ENCODE peak calls at places on chromosomes 13 and 19, in ten cellular contexts. S, X, C, B, M, G, J, P, Y and F are unnamed samples.

GRCh38 chr19:29841559-29842367 is 30.0 kb downstream of the CCNE1 start:
- DNase-seq in S (no peak), X (no peak), C (no peak), B (peak; percentile 60), M (no peak), G (no peak), J (peak; percentile 58), P (no peak), Y (peak; percentile 53), F (no peak)

GRCh38 chr13:43911871-43912270 is 32.2 kb downstream of the LACC1 start:
- DNase-seq in S (no peak), X (no peak), C (no peak), B (no peak), M (no peak), G (no peak), J (no peak), P (no peak), Y (no peak), F (no peak)

GRCh38 chr13:39051157-39051556 is 12.9 kb downstream of the NHLRC3 start:
- DNase-seq in S (no peak), X (no peak), C (no peak), B (peak; percentile 22), M (no peak), G (no peak), J (no peak), P (no peak), Y (peak; percentile 65), F (no peak)

GRCh38 chr13:77507931-77508776 is 27.4 kb upstream of the SCEL start:
- DNase-seq in S (no peak), X (no peak), C (no peak), B (peak; percentile 92), M (peak; percentile 91), G (no peak), J (peak; percentile 33), P (no peak), Y (no peak), F (no peak)

GRCh38 chr13:95516021-95516420 is 36.5 kb upstream of the CLDN10 start:
- DNase-seq in S (no peak), X (no peak), C (no peak), B (no peak), M (no peak), G (no peak), J (no peak), P (no peak), Y (no peak), F (no peak)

GRCh38 chr13:68759617-68760016 is 1348.0 kb upstream of the ATXN8OS start:
- DNase-seq in S (no peak), X (no peak), C (no peak), B (no peak), M (no peak), G (no peak), J (no peak), P (no peak), Y (no peak), F (no peak)

GRCh38 chr19:8615813-8616596 is 5.5 kb upstream of the ADAMTS10 start:
- DNase-seq in S (no peak), X (peak; percentile 81), C (peak; percentile 48), B (no peak), M (peak; percentile 93), G (no peak), J (peak; percentile 37), P (peak; percentile 70), Y (peak; percentile 66), F (peak; percentile 74)

GRCh38 chr13:28889317-28889716 is 69.2 kb downstream of the MTUS2 start:
- DNase-seq in S (no peak), X (no peak), C (no peak), B (no peak), M (no peak), G (no peak), J (no peak), P (no peak), Y (no peak), F (no peak)

GRCh38 chr13:48235100-48235813 is 2.3 kb downstream of the ITM2B start:
- DNase-seq in S (no peak), X (no peak), C (peak; percentile 39), B (peak; percentile 62), M (peak; percentile 44), G (no peak), J (peak; percentile 85), P (peak; percentile 67), Y (peak; percentile 42), F (no peak)

GRCh38 chr19:19256072-19256969 is 16.8 kb downstream of the TM6SF2 start:
- DNase-seq in S (no peak), X (no peak), C (no peak), B (no peak), M (peak; percentile 82), G (no peak), J (peak; percentile 24), P (no peak), Y (peak; percentile 32), F (no peak)

GRCh38 chr19:56120371-56121179 is 520 bp downstream of the ZNF787 start:
- DNase-seq in S (no peak), X (peak; percentile 83), C (peak; percentile 80), B (peak; percentile 65), M (peak; percentile 99), G (peak; percentile 96), J (peak; percentile 84), P (peak; percentile 93), Y (peak; percentile 74), F (peak; percentile 97)
- TF ChIP-seq CTCF in S (no peak), X (no peak), C (no peak), B (peak; percentile 34), M (no peak), G (no peak), J (peak; percentile 18), P (peak; percentile 55), Y (no peak), F (peak; percentile 21)

DNA sequence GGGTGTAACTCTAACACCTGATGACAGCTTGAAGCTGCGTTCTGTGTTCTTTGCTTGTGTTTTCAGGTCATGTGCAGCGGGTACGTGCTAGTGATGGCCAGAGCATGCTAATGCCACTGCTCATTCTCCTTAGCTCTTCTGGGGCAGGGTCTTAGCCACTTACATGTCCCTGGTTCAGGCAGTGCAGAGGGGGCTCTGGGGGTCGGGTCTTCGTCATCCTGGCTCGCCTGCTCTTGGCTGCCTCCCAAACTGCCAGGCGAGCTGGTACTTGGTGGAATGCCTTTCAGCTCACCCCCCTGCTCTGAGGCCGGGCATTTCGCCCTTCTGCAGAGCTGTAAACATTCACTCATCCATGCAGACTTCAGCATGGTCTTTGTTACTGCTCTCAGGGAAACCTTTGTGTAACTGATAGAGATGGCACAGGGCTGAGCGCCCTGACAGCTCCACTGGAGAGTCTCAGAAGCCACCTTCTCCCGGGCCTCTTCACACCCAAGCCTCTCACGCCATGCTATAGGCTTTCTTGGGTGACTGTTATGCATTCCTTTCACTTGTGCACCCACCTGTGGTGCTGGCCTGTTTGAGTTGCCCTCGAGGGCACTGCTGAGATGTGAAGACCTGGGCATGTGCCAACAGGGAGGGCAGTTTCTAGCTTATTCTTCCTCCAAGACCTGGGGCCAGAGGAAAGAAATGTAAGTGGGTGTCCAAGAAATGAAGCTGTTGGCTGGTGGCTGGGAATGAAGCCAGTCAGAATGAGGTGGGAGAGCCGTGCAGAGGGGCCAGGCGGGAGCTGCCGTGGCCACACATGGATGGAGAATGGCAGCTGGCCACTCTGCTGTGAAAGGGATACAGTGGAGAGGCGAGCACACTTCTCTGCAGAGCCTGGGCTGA is 24.5 kb downstream of the FAM124A start:
- DNase-seq in S (no peak), X (no peak), C (no peak), B (no peak), M (no peak), G (no peak), J (peak; percentile 71), P (no peak), Y (peak; percentile 37), F (no peak)
- H3K4me1 ChIP-seq in S (no peaks in the 10 kb centered on the region), X (peaks cover 12% of the 10 kb centered on the region), C (peaks cover 1% of the 10 kb centered on the region), B (no peaks in the 10 kb centered on the region), M (no peaks in the 10 kb centered on the region), G (peaks cover 6% of the 10 kb centered on the region), J (peaks cover 32% of the 10 kb centered on the region), P (no peaks in the 10 kb centered on the region), Y (peaks cover 61% of the 10 kb centered on the region), F (no peaks in the 10 kb centered on the region)

GRCh38 chr19:35511337-35511736 is 2.1 kb downstream of the DMKN start:
- DNase-seq in S (no peak), X (no peak), C (no peak), B (no peak), M (no peak), G (peak; percentile 52), J (no peak), P (no peak), Y (no peak), F (no peak)

GRCh38 chr19:35512831-35513230 is 618 bp downstream of the DMKN start:
- DNase-seq in S (no peak), X (no peak), C (no peak), B (no peak), M (peak; percentile 54), G (no peak), J (no peak), P (no peak), Y (no peak), F (no peak)

GRCh38 chr19:35509018-35509652 is 4.3 kb downstream of the DMKN start:
- DNase-seq in S (no peak), X (no peak), C (peak; percentile 49), B (peak; percentile 79), M (peak; percentile 86), G (peak; percentile 91), J (no peak), P (peak; percentile 75), Y (peak; percentile 62), F (peak; percentile 90)

GRCh38 chr19:35509861-35510625 is 3.4 kb downstream of the DMKN start:
- DNase-seq in S (peak; percentile 78), X (peak; percentile 74), C (peak; percentile 89), B (peak; percentile 82), M (peak; percentile 96), G (peak; percentile 94), J (peak; percentile 78), P (peak; percentile 90), Y (peak; percentile 93), F (peak; percentile 84)

DNA sequence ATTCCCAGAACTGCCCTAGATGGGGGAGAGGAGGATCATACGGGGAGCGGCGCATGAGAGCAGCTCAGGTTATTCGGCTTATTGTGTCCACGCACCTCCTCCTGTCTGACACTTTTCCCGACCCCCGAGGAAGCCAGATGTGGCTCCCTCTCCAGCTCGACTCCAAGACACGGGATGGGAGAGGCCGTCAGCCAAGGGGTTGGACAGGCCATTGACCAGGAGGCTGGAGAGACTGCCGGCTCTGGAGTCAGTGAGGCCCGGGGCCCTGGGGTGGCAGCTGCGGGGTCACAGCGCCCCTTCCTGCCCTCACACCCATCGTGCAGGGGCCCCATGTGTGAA is 2.9 kb downstream of the DMKN start:
- DNase-seq in S (no peak), X (no peak), C (no peak), B (no peak), M (no peak), G (no peak), J (no peak), P (no peak), Y (no peak), F (no peak)
- TF ChIP-seq CTCF in S (no peak), X (no peak), C (no peak), B (no peak), M (no peak), G (no peak), J (no peak), P (no peak), Y (no peak), F (no peak)

DNA sequence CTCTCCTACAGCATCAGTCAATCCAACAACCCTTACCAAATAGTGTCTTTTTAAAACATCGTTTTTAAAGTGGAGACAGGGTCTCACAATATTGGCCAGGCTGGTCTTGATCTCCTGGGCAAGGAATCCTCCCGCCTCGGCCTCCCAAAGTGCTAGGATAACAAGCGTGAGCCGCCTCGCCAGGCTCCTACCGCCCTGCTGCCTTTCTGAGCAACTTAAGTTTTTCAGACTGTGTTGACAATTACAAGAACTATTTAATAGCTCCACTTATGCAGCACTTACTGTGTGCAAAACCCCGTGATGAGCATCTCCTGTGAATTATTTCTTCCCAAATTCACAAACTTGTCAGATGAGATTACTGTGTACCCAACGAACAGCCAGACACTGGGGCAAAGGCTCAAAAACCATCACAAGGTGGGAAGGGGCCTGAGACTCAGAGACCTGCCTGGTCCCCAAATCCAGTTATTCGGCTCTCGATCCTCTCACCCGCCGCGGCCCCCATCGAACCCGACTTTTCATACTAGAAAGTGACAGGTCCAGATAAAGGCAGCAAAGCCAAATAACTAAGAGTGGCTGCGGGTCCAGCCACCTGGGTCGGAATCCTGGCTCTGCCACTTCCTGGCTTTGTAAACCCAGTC is 581 bp downstream of the RPL18 start:
- DNase-seq in S (no peak), X (peak; percentile 67), C (peak; percentile 56), B (no peak), M (peak; percentile 83), G (peak; percentile 78), J (no peak), P (no peak), Y (no peak), F (no peak)
- H3K4me1 ChIP-seq in S (peaks cover 4% of the 10 kb centered on the region), X (peaks cover 36% of the 10 kb centered on the region), C (peaks cover 5% of the 10 kb centered on the region), B (peaks cover 42% of the 10 kb centered on the region), M (peaks cover 24% of the 10 kb centered on the region), G (peaks cover 27% of the 10 kb centered on the region), J (peaks cover 25% of the 10 kb centered on the region), P (peaks cover 4% of the 10 kb centered on the region), Y (peaks cover 49% of the 10 kb centered on the region), F (peaks cover 67% of the 10 kb centered on the region)